ENCODE peak calls at places on chromosomes 4 and X, in nine cellular contexts. G, S, J, P, Q, C, X, B and F are unnamed samples.

GRCh38 chrX:49876750-49877149 is 2.5 kb upstream of the USP27X start:
- DNase-seq in G (peak), S (no peak), J (no peak), P (peak), Q (peak), C (no peak), X (no peak), B (peak), F (no peak)

GRCh38 chr4:173448919-173449641 is 50.2 kb upstream of the SCRG1 start:
- DNase-seq in G (peak), S (no peak), J (no peak), P (peak), Q (no peak), C (no peak), X (no peak), B (no peak), F (no peak)

GRCh38 chr4:4496604-4497372 is 45.1 kb downstream of the STX18 start:
- DNase-seq in G (no peak), S (no peak), J (peak), P (no peak), Q (no peak), C (no peak), X (no peak), B (no peak), F (no peak)

GRCh38 chrX:56600141-56600540 is 36.7 kb downstream of the UBQLN2 start:
- DNase-seq in G (no peak), S (no peak), J (no peak), P (no peak), Q (no peak), C (no peak), X (no peak), B (no peak), F (no peak)

GRCh38 chr4:5028480-5028879 is 9.2 kb upstream of the CYTL1 start:
- DNase-seq in G (no peak), S (no peak), J (no peak), P (no peak), Q (no peak), C (no peak), X (no peak), B (no peak), F (no peak)

GRCh38 chr4:39324446-39324845 is 41.7 kb downstream of the RFC1 start:
- DNase-seq in G (no peak), S (no peak), J (no peak), P (no peak), Q (no peak), C (no peak), X (no peak), B (peak), F (no peak)

GRCh38 chrX:30824275-30824674 is 64.8 kb downstream of the TAB3 start:
- DNase-seq in G (no peak), S (no peak), J (no peak), P (no peak), Q (no peak), C (no peak), X (no peak), B (no peak), F (no peak)

GRCh38 chr4:61376301-61376700 is 176.2 kb downstream of the ADGRL3 start:
- DNase-seq in G (no peak), S (no peak), J (no peak), P (no peak), Q (no peak), C (no peak), X (no peak), B (no peak), F (no peak)

GRCh38 chr4:73396993-73397972 is 6.8 kb upstream of the ALB start:
- DNase-seq in G (no peak), S (no peak), J (no peak), P (no peak), Q (no peak), C (no peak), X (no peak), B (no peak), F (no peak)

GRCh38 chr4:141614878-141615586 is 21.4 kb upstream of the IL15 start:
- DNase-seq in G (no peak), S (no peak), J (no peak), P (no peak), Q (no peak), C (no peak), X (no peak), B (no peak), F (no peak)

GRCh38 chr4:74934016-74934821 is 1.3 kb downstream of the PARM1 start:
- DNase-seq in G (peak), S (no peak), J (peak), P (peak), Q (peak), C (peak), X (no peak), B (peak), F (peak)

GRCh38 chrX:50813843-50814661 is at the start of gene SHROOM4:
- DNase-seq in G (peak), S (no peak), J (peak), P (no peak), Q (peak), C (peak), X (peak), B (peak), F (peak)

GRCh38 chr4:176584031-176584430 is 208.7 kb downstream of the VEGFC start:
- DNase-seq in G (no peak), S (no peak), J (no peak), P (no peak), Q (peak), C (no peak), X (no peak), B (no peak), F (no peak)

GRCh38 chrX:24375732-24376131 is 15.3 kb downstream of the SUPT20HL1 start:
- DNase-seq in G (no peak), S (no peak), J (no peak), P (no peak), Q (no peak), C (no peak), X (no peak), B (no peak), F (no peak)

GRCh38 chr4:140871368-140871767 is 115.2 kb upstream of the TBC1D9 start:
- DNase-seq in G (no peak), S (no peak), J (no peak), P (no peak), Q (no peak), C (no peak), X (no peak), B (no peak), F (no peak)

GRCh38 chr4:82639947-82640346 is 78.2 kb upstream of the TMEM150C start:
- DNase-seq in G (no peak), S (no peak), J (peak), P (no peak), Q (no peak), C (no peak), X (no peak), B (no peak), F (no peak)

GRCh38 chrX:68748030-68748429 is 80.8 kb upstream of the EFNB1 start:
- DNase-seq in G (no peak), S (no peak), J (no peak), P (no peak), Q (no peak), C (no peak), X (no peak), B (no peak), F (no peak)

GRCh38 chr4:156929706-156930105 is 41.9 kb downstream of the PDGFC start:
- DNase-seq in G (no peak), S (no peak), J (no peak), P (no peak), Q (no peak), C (no peak), X (no peak), B (peak), F (no peak)

GRCh38 chrX:43963726-43964125 is 9.5 kb downstream of the NDP start:
- DNase-seq in G (no peak), S (no peak), J (no peak), P (no peak), Q (no peak), C (no peak), X (no peak), B (no peak), F (no peak)

GRCh38 chrX:108268434-108269080 is 169.7 kb downstream of the COL4A6 start:
- DNase-seq in G (no peak), S (no peak), J (no peak), P (no peak), Q (no peak), C (no peak), X (no peak), B (peak), F (no peak)

GRCh38 chr4:86670739-86671138 is 76.6 kb downstream of the PTPN13 start:
- DNase-seq in G (no peak), S (no peak), J (no peak), P (no peak), Q (peak), C (no peak), X (no peak), B (peak), F (no peak)

GRCh38 chr4:57303012-57303751 is 193.0 kb upstream of the IGFBP7 start:
- DNase-seq in G (no peak), S (no peak), J (no peak), P (no peak), Q (no peak), C (no peak), X (no peak), B (peak), F (no peak)

GRCh38 chr4:54213812-54214211 is 15.3 kb upstream of the PDGFRA start:
- DNase-seq in G (no peak), S (no peak), J (no peak), P (no peak), Q (no peak), C (no peak), X (no peak), B (no peak), F (no peak)

GRCh38 chrX:100649550-100650356 is 5.8 kb downstream of the SRPX2 start:
- DNase-seq in G (no peak), S (no peak), J (peak), P (no peak), Q (peak), C (peak), X (no peak), B (peak), F (no peak)

GRCh38 chr4:28675582-28675981 is 1814.9 kb downstream of the STIM2 start:
- DNase-seq in G (no peak), S (no peak), J (no peak), P (no peak), Q (no peak), C (no peak), X (no peak), B (peak), F (no peak)

GRCh38 chr4:86261634-86262033 is 98.2 kb downstream of the MAPK10 start:
- DNase-seq in G (no peak), S (no peak), J (no peak), P (no peak), Q (peak), C (no peak), X (no peak), B (no peak), F (no peak)

GRCh38 chr4:141352775-141353544 is 132.3 kb downstream of the ZNF330 start:
- DNase-seq in G (no peak), S (no peak), J (no peak), P (no peak), Q (peak), C (no peak), X (no peak), B (peak), F (no peak)

GRCh38 chrX:30302957-30303356 is 6.2 kb downstream of the NR0B1 start:
- DNase-seq in G (peak), S (no peak), J (no peak), P (no peak), Q (peak), C (no peak), X (no peak), B (peak), F (no peak)

GRCh38 chr4:7828926-7829325 is 110.7 kb downstream of the AFAP1 start:
- DNase-seq in G (no peak), S (no peak), J (no peak), P (no peak), Q (peak), C (no peak), X (no peak), B (peak), F (no peak)

GRCh38 chr4:55947254-55947882 is 1.4 kb upstream of the CEP135 start:
- DNase-seq in G (no peak), S (no peak), J (no peak), P (peak), Q (no peak), C (no peak), X (no peak), B (peak), F (no peak)

GRCh38 chr4:161714022-161714751 is 449.6 kb downstream of the FSTL5 start:
- DNase-seq in G (no peak), S (no peak), J (no peak), P (no peak), Q (peak), C (no peak), X (no peak), B (peak), F (no peak)

GRCh38 chrX:119757979-119758681 is at the start of gene SOWAHD:
- DNase-seq in G (peak), S (peak), J (peak), P (peak), Q (no peak), C (peak), X (peak), B (peak), F (no peak)

GRCh38 chr4:4735136-4735754 is 124.2 kb upstream of the MSX1 start:
- DNase-seq in G (no peak), S (no peak), J (no peak), P (no peak), Q (no peak), C (no peak), X (no peak), B (no peak), F (no peak)

GRCh38 chr4:181688886-181689285 is 554.3 kb upstream of the TENM3 start:
- DNase-seq in G (no peak), S (no peak), J (no peak), P (no peak), Q (no peak), C (no peak), X (no peak), B (no peak), F (no peak)

GRCh38 chr4:4308800-4309441 is 18.9 kb downstream of the ZBTB49 start:
- DNase-seq in G (no peak), S (no peak), J (no peak), P (no peak), Q (peak), C (no peak), X (no peak), B (peak), F (no peak)

GRCh38 chrX:119667111-119667928 is 25.6 kb downstream of the SEPTIN6 start:
- DNase-seq in G (peak), S (no peak), J (peak), P (no peak), Q (no peak), C (no peak), X (no peak), B (no peak), F (no peak)

GRCh38 chr4:37803348-37803973 is 23.0 kb upstream of the PGM2 start:
- DNase-seq in G (no peak), S (no peak), J (no peak), P (peak), Q (peak), C (no peak), X (no peak), B (peak), F (no peak)

GRCh38 chr4:54971474-54971950 is 153.9 kb downstream of the KDR start:
- DNase-seq in G (no peak), S (no peak), J (no peak), P (peak), Q (peak), C (no peak), X (no peak), B (peak), F (no peak)

GRCh38 chr4:101421393-101421792 is 74.1 kb upstream of the PPP3CA start:
- DNase-seq in G (no peak), S (no peak), J (no peak), P (no peak), Q (no peak), C (no peak), X (no peak), B (no peak), F (no peak)
- TF ChIP-seq CTCF in G (no peak), S (no peak), J (no peak), P (no peak), Q (no peak), C (no peak), X (no peak), B (no peak), F (no peak)

DNA sequence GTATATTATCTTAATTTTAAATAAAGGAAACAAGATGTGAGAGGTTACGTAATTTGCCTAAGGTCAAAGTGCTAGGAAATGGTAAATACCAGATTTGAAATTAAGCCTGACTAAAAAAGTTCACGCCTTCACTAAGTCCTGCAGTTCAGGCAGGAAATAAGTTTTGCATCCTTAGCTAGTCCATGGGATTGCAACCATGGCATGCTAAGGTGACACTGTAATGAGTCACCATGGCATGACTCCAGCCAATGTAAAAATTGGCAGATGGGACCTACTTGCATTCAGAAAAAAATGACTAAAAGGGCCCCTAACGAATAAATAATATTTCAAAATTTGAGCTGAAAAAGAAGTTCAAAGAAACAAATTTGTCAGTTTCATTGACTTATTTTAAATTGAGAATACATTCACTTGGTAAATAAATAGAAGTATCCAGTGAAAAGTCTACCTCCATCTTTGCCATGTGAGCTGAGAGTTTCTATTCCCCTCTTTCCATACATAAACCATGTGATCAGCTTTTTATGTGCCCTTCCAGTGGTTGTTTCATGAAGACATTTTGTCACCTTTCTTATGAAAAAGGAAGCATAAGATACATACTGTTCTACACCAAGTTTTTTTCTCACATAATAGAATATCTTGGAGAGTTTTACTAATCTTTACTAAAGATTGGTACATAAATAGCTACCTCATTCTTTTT is 72.3 kb downstream of the ANKRD50 start:
- DNase-seq in G (no peak), S (no peak), J (no peak), P (no peak), Q (peak), C (no peak), X (no peak), B (peak), F (no peak)
- TF ChIP-seq CTCF in G (no peak), S (no peak), J (no peak), P (no peak), Q (no peak), C (no peak), X (no peak), B (no peak), F (no peak)

GRCh38 chr4:123997736-123998449 is 601.3 kb downstream of the SPRY1 start:
- DNase-seq in G (no peak), S (no peak), J (no peak), P (no peak), Q (no peak), C (no peak), X (no peak), B (no peak), F (no peak)

GRCh38 chr4:123990310-123990709 is 593.7 kb downstream of the SPRY1 start:
- DNase-seq in G (no peak), S (no peak), J (no peak), P (no peak), Q (no peak), C (no peak), X (no peak), B (no peak), F (no peak)

GRCh38 chr4:123995939-123996338 is 599.3 kb downstream of the SPRY1 start:
- DNase-seq in G (no peak), S (no peak), J (no peak), P (no peak), Q (peak), C (no peak), X (no peak), B (peak), F (no peak)

GRCh38 chr4:123997116-123997515 is 600.5 kb downstream of the SPRY1 start:
- DNase-seq in G (no peak), S (no peak), J (no peak), P (no peak), Q (no peak), C (no peak), X (no peak), B (no peak), F (no peak)

GRCh38 chr4:123994917-123995316 is 598.3 kb downstream of the SPRY1 start:
- DNase-seq in G (no peak), S (no peak), J (no peak), P (no peak), Q (no peak), C (no peak), X (no peak), B (no peak), F (no peak)
- TF ChIP-seq CTCF in G (peak), S (no peak), J (no peak), P (no peak), Q (peak), C (no peak), X (peak), B (peak), F (peak)

GRCh38 chr4:164009435-164009834 is 514.9 kb downstream of the TMA16 start:
- DNase-seq in G (no peak), S (no peak), J (no peak), P (no peak), Q (no peak), C (no peak), X (no peak), B (no peak), F (no peak)

GRCh38 chr4:164011791-164012190 is 517.3 kb downstream of the TMA16 start:
- DNase-seq in G (no peak), S (no peak), J (no peak), P (no peak), Q (no peak), C (no peak), X (no peak), B (no peak), F (no peak)

GRCh38 chr4:164012396-164013027 is 518.0 kb downstream of the TMA16 start:
- DNase-seq in G (peak), S (peak), J (no peak), P (peak), Q (no peak), C (no peak), X (peak), B (peak), F (no peak)
- TF ChIP-seq CTCF in G (peak), S (peak), J (no peak), P (peak), Q (no peak), C (no peak), X (peak), B (peak), F (peak)

GRCh38 chrX:15854712-15855561 is at the start of gene AP1S2:
- DNase-seq in G (peak), S (peak), J (peak), P (peak), Q (peak), C (peak), X (peak), B (peak), F (peak)

GRCh38 chrX:15856580-15856979 is 2.0 kb upstream of the AP1S2 start:
- DNase-seq in G (no peak), S (no peak), J (no peak), P (no peak), Q (no peak), C (no peak), X (no peak), B (no peak), F (no peak)

GRCh38 chrX:15855562-15856256 is 1.1 kb upstream of the AP1S2 start:
- DNase-seq in G (no peak), S (no peak), J (no peak), P (no peak), Q (no peak), C (no peak), X (no peak), B (no peak), F (no peak)

GRCh38 chrX:15853586-15854079 is 980 bp downstream of the AP1S2 start:
- DNase-seq in G (no peak), S (no peak), J (no peak), P (no peak), Q (no peak), C (no peak), X (no peak), B (peak), F (no peak)

DNA sequence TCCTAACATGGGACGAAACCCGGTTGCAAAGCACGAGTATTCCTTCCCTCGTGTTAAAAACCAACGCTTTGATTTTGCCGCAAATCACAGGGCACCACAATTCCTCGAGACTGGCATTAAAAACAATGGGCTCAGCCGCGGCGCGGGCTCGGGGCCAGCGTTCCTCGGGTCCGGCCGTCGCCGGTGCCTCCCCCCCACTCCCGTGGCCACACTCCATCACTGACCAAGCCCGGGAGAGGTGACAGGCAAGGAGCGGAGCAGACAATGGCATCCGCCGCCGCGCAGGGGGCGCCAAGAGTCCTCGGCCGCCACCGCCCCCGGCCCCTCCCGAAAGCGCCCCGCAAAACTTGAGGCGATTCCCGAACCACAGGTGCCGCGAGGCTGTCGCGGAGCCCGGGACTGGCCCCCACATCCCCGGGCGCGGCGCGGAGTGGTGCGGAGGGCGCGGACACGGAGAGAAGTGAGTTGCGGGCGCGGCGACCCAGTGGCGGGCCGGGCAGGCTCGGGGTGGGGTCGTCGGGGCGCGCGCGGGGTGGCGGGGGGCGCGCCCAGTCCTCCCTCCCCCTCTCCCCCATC is 445 bp downstream of the AP1S2 start:
- DNase-seq in G (peak), S (peak), J (peak), P (peak), Q (no peak), C (peak), X (peak), B (peak), F (no peak)
- TF ChIP-seq CTCF in G (peak), S (peak), J (no peak), P (peak), Q (no peak), C (no peak), X (peak), B (peak), F (peak)